ENCODE peak calls at places on chromosome 10, in five cellular contexts. One of them, this sample, is unnamed.

GRCh38 chr10:24707445-24707844 is 16.2 kb downstream of the ARHGAP21 start:
- DNase-seq in neuronal stem cell: no peak
- DNase-seq in trophoblast cell: no peak
- DNase-seq in H9: no peak
- DNase-seq in H1: no peak
- DNase-seq in this sample: no peak

GRCh38 chr10:34280599-34281374 is 534.3 kb downstream of the PARD3 start:
- DNase-seq in neuronal stem cell: no peak
- DNase-seq in trophoblast cell: no peak
- DNase-seq in H9: peak
- DNase-seq in H1: no peak
- DNase-seq in this sample: peak

GRCh38 chr10:122461367-122461728 is at the start of gene HTRA1:
- DNase-seq in neuronal stem cell: peak
- DNase-seq in trophoblast cell: peak
- DNase-seq in H9: peak
- DNase-seq in H1: no peak
- DNase-seq in this sample: peak

GRCh38 chr10:90775351-90776028 is 82.3 kb downstream of the HTR7 start:
- DNase-seq in neuronal stem cell: no peak
- DNase-seq in trophoblast cell: no peak
- DNase-seq in H9: no peak
- DNase-seq in H1: no peak
- DNase-seq in this sample: no peak

GRCh38 chr10:70440296-70441160 is 953 bp downstream of the NODAL start:
- DNase-seq in neuronal stem cell: no peak
- DNase-seq in trophoblast cell: no peak
- DNase-seq in H9: peak
- DNase-seq in H1: no peak
- DNase-seq in this sample: no peak

GRCh38 chr10:69216577-69217118 is 3.5 kb upstream of the HKDC1 start:
- DNase-seq in neuronal stem cell: no peak
- DNase-seq in trophoblast cell: no peak
- DNase-seq in H9: no peak
- DNase-seq in H1: no peak
- DNase-seq in this sample: no peak

GRCh38 chr10:71581376-71581775 is 138.2 kb downstream of the C10orf105 start:
- DNase-seq in neuronal stem cell: no peak
- DNase-seq in trophoblast cell: no peak
- DNase-seq in H9: no peak
- DNase-seq in H1: no peak
- DNase-seq in this sample: no peak

GRCh38 chr10:43137971-43138756 is at the start of gene CSGALNACT2:
- DNase-seq in neuronal stem cell: peak
- DNase-seq in trophoblast cell: peak
- DNase-seq in H9: peak
- DNase-seq in H1: no peak
- DNase-seq in this sample: peak

GRCh38 chr10:117551322-117552155 is 9.0 kb downstream of the EMX2 start:
- DNase-seq in neuronal stem cell: peak
- DNase-seq in trophoblast cell: no peak
- DNase-seq in H9: no peak
- DNase-seq in H1: no peak
- DNase-seq in this sample: no peak

GRCh38 chr10:23742807-23743206 is 303.9 kb downstream of the OTUD1 start:
- DNase-seq in neuronal stem cell: no peak
- DNase-seq in trophoblast cell: no peak
- DNase-seq in H9: no peak
- DNase-seq in H1: no peak
- DNase-seq in this sample: no peak

GRCh38 chr10:16458196-16458977 is 21.6 kb downstream of the PTER start:
- DNase-seq in neuronal stem cell: no peak
- DNase-seq in trophoblast cell: no peak
- DNase-seq in H9: no peak
- DNase-seq in H1: no peak
- DNase-seq in this sample: no peak

GRCh38 chr10:69897417-69897816 is 95.7 kb downstream of the COL13A1 start:
- DNase-seq in neuronal stem cell: no peak
- DNase-seq in trophoblast cell: no peak
- DNase-seq in H9: no peak
- DNase-seq in H1: no peak
- DNase-seq in this sample: no peak

GRCh38 chr10:112177247-112177646 is 6.3 kb downstream of the GPAM start:
- DNase-seq in neuronal stem cell: no peak
- DNase-seq in trophoblast cell: no peak
- DNase-seq in H9: no peak
- DNase-seq in H1: no peak
- DNase-seq in this sample: peak

GRCh38 chr10:12483996-12484944 is 134.9 kb downstream of the CAMK1D start:
- DNase-seq in neuronal stem cell: no peak
- DNase-seq in trophoblast cell: no peak
- DNase-seq in H9: no peak
- DNase-seq in H1: no peak
- DNase-seq in this sample: no peak

GRCh38 chr10:50293508-50294320 is 42.4 kb upstream of the ASAH2 start:
- DNase-seq in neuronal stem cell: no peak
- DNase-seq in trophoblast cell: no peak
- DNase-seq in H9: no peak
- DNase-seq in H1: no peak
- DNase-seq in this sample: no peak

GRCh38 chr10:24463683-24464426 is 254.9 kb downstream of the KIAA1217 start:
- DNase-seq in neuronal stem cell: no peak
- DNase-seq in trophoblast cell: peak
- DNase-seq in H9: no peak
- DNase-seq in H1: no peak
- DNase-seq in this sample: peak

GRCh38 chr10:13527864-13528137 is 1.0 kb downstream of the BEND7 start:
- DNase-seq in neuronal stem cell: no peak
- DNase-seq in trophoblast cell: no peak
- DNase-seq in H9: no peak
- DNase-seq in H1: no peak
- DNase-seq in this sample: no peak

GRCh38 chr10:131211556-131211955 is 100.0 kb downstream of the TCERG1L start:
- DNase-seq in neuronal stem cell: no peak
- DNase-seq in trophoblast cell: no peak
- DNase-seq in H9: peak
- DNase-seq in H1: no peak
- DNase-seq in this sample: no peak

GRCh38 chr10:50992972-50993766 is 81.1 kb upstream of the PRKG1 start:
- DNase-seq in neuronal stem cell: no peak
- DNase-seq in trophoblast cell: no peak
- DNase-seq in H9: peak
- DNase-seq in H1: no peak
- DNase-seq in this sample: peak

GRCh38 chr10:102240467-102241036 is 760 bp downstream of the PITX3 start:
- DNase-seq in neuronal stem cell: no peak
- DNase-seq in trophoblast cell: no peak
- DNase-seq in H9: peak
- DNase-seq in H1: no peak
- DNase-seq in this sample: no peak

GRCh38 chr10:71726673-71727428 is 7.3 kb upstream of the C10orf105 start:
- DNase-seq in neuronal stem cell: no peak
- DNase-seq in trophoblast cell: no peak
- DNase-seq in H9: no peak
- DNase-seq in H1: no peak
- DNase-seq in this sample: no peak

GRCh38 chr10:99870051-99870730 is 87.8 kb downstream of the ABCC2 start:
- DNase-seq in neuronal stem cell: no peak
- DNase-seq in trophoblast cell: peak
- DNase-seq in H9: no peak
- DNase-seq in H1: no peak
- DNase-seq in this sample: no peak

GRCh38 chr10:99873846-99874245 is 91.4 kb downstream of the ABCC2 start:
- DNase-seq in neuronal stem cell: no peak
- DNase-seq in trophoblast cell: peak
- DNase-seq in H9: no peak
- DNase-seq in H1: no peak
- DNase-seq in this sample: no peak

GRCh38 chr10:99872367-99873162 is 90.1 kb downstream of the ABCC2 start:
- DNase-seq in neuronal stem cell: no peak
- DNase-seq in trophoblast cell: no peak
- DNase-seq in H9: no peak
- DNase-seq in H1: no peak
- DNase-seq in this sample: peak

GRCh38 chr10:99874341-99875085 is 92.1 kb downstream of the ABCC2 start:
- DNase-seq in neuronal stem cell: no peak
- DNase-seq in trophoblast cell: no peak
- DNase-seq in H9: no peak
- DNase-seq in H1: no peak
- DNase-seq in this sample: no peak

DNA sequence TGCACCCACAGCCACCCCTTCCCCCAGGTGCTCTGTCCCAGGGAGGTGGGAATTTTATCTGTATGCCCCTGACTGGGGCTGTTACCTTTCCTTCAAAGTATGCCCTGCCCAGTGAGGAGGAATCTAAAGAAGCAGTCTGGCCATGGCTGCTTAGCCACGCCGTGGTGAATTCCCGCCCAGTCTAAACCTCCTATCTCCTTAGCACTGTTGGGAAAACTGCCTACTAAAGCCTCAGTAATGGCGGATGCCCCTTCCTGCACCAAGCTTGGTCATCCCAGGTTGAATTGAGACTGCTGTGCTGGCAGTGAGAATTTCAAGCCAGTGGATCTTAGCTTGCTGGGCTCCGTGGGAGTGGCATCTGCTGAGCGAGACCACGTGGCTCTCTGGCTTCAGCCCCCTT is 87.1 kb downstream of the ABCC2 start:
- DNase-seq in neuronal stem cell: no peak
- DNase-seq in trophoblast cell: peak
- DNase-seq in H9: no peak
- DNase-seq in H1: no peak
- DNase-seq in this sample: no peak
- H2AFZ ChIP-seq in neuronal stem cell: no peak
- H2AFZ ChIP-seq in trophoblast cell: no peak
- H2AFZ ChIP-seq in H9: no peak
- H2AFZ ChIP-seq in H1: no peak
- H2AFZ ChIP-seq in this sample: no peak

GRCh38 chr10:17735166-17735941 is 16.6 kb upstream of the TMEM236 start:
- DNase-seq in neuronal stem cell: no peak
- DNase-seq in trophoblast cell: no peak
- DNase-seq in H9: no peak
- DNase-seq in H1: no peak
- DNase-seq in this sample: no peak
- H4K8ac ChIP-seq in neuronal stem cell: no peak
- H4K8ac ChIP-seq in trophoblast cell: no peak
- H4K8ac ChIP-seq in H9: no peak
- H4K8ac ChIP-seq in H1: no peak
- H4K8ac ChIP-seq in this sample: no peak

GRCh38 chr10:14550471-14550941 is 219.8 kb upstream of the FRMD4A start:
- DNase-seq in neuronal stem cell: no peak
- DNase-seq in trophoblast cell: no peak
- DNase-seq in H9: no peak
- DNase-seq in H1: no peak
- DNase-seq in this sample: no peak
- H2AFZ ChIP-seq in neuronal stem cell: no peak
- H2AFZ ChIP-seq in trophoblast cell: no peak
- H2AFZ ChIP-seq in H9: no peak
- H2AFZ ChIP-seq in H1: no peak
- H2AFZ ChIP-seq in this sample: no peak

GRCh38 chr10:33263453-33263852 is 71.0 kb downstream of the NRP1 start:
- DNase-seq in neuronal stem cell: no peak
- DNase-seq in trophoblast cell: no peak
- DNase-seq in H9: no peak
- DNase-seq in H1: no peak
- DNase-seq in this sample: peak
- H4K8ac ChIP-seq in neuronal stem cell: no peak
- H4K8ac ChIP-seq in trophoblast cell: no peak
- H4K8ac ChIP-seq in H9: no peak
- H4K8ac ChIP-seq in H1: no peak
- H4K8ac ChIP-seq in this sample: peak

GRCh38 chr10:8360814-8361509 is 306.5 kb downstream of the GATA3 start:
- DNase-seq in neuronal stem cell: no peak
- DNase-seq in trophoblast cell: no peak
- DNase-seq in H9: no peak
- DNase-seq in H1: no peak
- DNase-seq in this sample: no peak
- H2AFZ ChIP-seq in neuronal stem cell: no peak
- H2AFZ ChIP-seq in trophoblast cell: no peak
- H2AFZ ChIP-seq in H9: no peak
- H2AFZ ChIP-seq in H1: peak
- H2AFZ ChIP-seq in this sample: no peak

DNA sequence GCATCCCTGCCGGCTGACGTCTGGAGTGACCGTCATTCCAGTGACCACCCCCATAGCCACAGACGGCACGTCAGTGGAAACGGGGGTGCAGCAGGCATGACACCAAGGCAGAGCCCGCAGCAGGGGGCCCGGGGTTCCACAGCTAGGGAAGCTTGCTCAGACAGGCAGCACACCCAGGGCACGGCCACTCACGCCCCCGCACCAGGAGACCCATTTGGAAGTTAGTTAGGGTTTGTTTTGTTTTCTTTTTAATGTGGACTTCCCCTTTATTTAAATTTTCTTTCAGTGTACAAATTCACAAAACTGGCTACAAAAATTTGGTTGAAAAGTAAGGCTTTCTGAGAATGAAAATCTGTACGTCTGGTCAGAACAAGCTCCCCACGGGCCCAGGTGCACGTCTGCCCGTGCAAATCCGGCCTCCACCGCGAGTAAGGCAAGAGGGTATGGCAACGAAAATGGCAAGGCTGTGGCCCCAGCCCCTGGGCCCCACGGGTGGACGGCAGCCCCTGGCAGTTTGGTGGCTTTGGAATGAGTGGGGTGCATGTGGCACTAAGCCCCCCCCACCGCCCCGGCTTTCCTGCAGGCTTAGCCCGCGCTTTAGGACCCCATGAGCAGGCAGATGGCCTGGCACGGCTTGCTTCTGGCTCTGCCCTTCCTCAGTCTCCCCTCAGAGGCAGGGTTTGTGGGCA is 124.2 kb downstream of the FAM53B start:
- DNase-seq in neuronal stem cell: no peak
- DNase-seq in trophoblast cell: no peak
- DNase-seq in H9: no peak
- DNase-seq in H1: no peak
- DNase-seq in this sample: no peak
- H4K8ac ChIP-seq in neuronal stem cell: no peak
- H4K8ac ChIP-seq in trophoblast cell: no peak
- H4K8ac ChIP-seq in H9: no peak
- H4K8ac ChIP-seq in H1: no peak
- H4K8ac ChIP-seq in this sample: no peak